ENCODE peak calls at places on chromosome 7, in five cellular contexts. R is AG08395; P is natural killer cell treated with Interleukin-12 subunit alpha and Interleukin-12 subunit beta and Interleukin-15 and Interleukin-18, amount 100 ng/mL, for 72 hours; V is midbrain; Z is osteocyte. H is an unnamed sample.

GRCh38 chr7:1950623-1951523 is 280.8 kb downstream of the ELFN1 start:
- DNase-seq in R (peak), P (no peak), V (no peak), Z (no peak), H (peak)

GRCh38 chr7:610141-610530 is 90.5 kb upstream of the PDGFA start:
- DNase-seq in R (no peak), P (no peak), V (no peak), Z (no peak), H (no peak)

GRCh38 chr7:150799741-150800575 is at the start of gene TMEM176B:
- DNase-seq in R (no peak), P (no peak), V (peak), Z (no peak), H (no peak)

GRCh38 chr7:128443817-128444216 is 11.9 kb upstream of the HILPDA start:
- DNase-seq in R (no peak), P (no peak), V (no peak), Z (no peak), H (no peak)

GRCh38 chr7:91892821-91893340 is 12.4 kb upstream of the MTERF1 start:
- DNase-seq in R (no peak), P (no peak), V (no peak), Z (no peak), H (no peak)

GRCh38 chr7:141158562-141158961 is 84.7 kb downstream of the TMEM178B start:
- DNase-seq in R (peak), P (no peak), V (no peak), Z (no peak), H (no peak)

GRCh38 chr7:92766461-92767003 is 69.8 kb downstream of the CDK6 start:
- DNase-seq in R (no peak), P (no peak), V (no peak), Z (no peak), H (peak)

GRCh38 chr7:84176716-84177115 is 17.9 kb downstream of the SEMA3A start:
- DNase-seq in R (no peak), P (no peak), V (no peak), Z (no peak), H (no peak)

GRCh38 chr7:105691029-105691691 is 109.9 kb upstream of the EFCAB10 start:
- DNase-seq in R (peak), P (peak), V (peak), Z (no peak), H (no peak)

GRCh38 chr7:82172017-82172416 is 271.6 kb downstream of the CACNA2D1 start:
- DNase-seq in R (no peak), P (no peak), V (no peak), Z (no peak), H (no peak)

GRCh38 chr7:82677493-82677892 is 233.9 kb upstream of the CACNA2D1 start:
- DNase-seq in R (no peak), P (peak), V (no peak), Z (no peak), H (peak)

GRCh38 chr7:4738711-4739527 is 36.5 kb upstream of the AP5Z1 start:
- DNase-seq in R (peak), P (no peak), V (peak), Z (no peak), H (no peak)

GRCh38 chr7:21967500-21968099 is 21.9 kb upstream of the CDCA7L start:
- DNase-seq in R (no peak), P (no peak), V (no peak), Z (no peak), H (no peak)

GRCh38 chr7:66452165-66452564 is 176.5 kb upstream of the KCTD7 start:
- DNase-seq in R (peak), P (no peak), V (no peak), Z (no peak), H (no peak)

GRCh38 chr7:107826451-107826850 is 23.4 kb upstream of the SLC26A3 start:
- DNase-seq in R (no peak), P (no peak), V (no peak), Z (no peak), H (no peak)

GRCh38 chr7:18873674-18874341 is 243.6 kb downstream of the TWIST1 start:
- DNase-seq in R (peak), P (no peak), V (no peak), Z (no peak), H (no peak)

GRCh38 chr7:47254081-47255006 is 327.6 kb downstream of the TNS3 start:
- DNase-seq in R (peak), P (peak), V (peak), Z (peak), H (peak)

GRCh38 chr7:74203157-74203556 is 6.6 kb upstream of the LAT2 start:
- DNase-seq in R (peak), P (peak), V (peak), Z (no peak), H (no peak)

GRCh38 chr7:98105942-98106544 is 619 bp upstream of the LMTK2 start:
- DNase-seq in R (no peak), P (no peak), V (no peak), Z (peak), H (peak)

GRCh38 chr7:101094791-101095375 is 9.6 kb downstream of the TRIM56 start:
- DNase-seq in R (peak), P (no peak), V (peak), Z (no peak), H (no peak)

GRCh38 chr7:1056785-1057410 is 12.6 kb downstream of the GPR146 start:
- DNase-seq in R (no peak), P (no peak), V (no peak), Z (no peak), H (no peak)

GRCh38 chr7:105647591-105647990 is 66.3 kb upstream of the EFCAB10 start:
- DNase-seq in R (no peak), P (no peak), V (no peak), Z (no peak), H (no peak)

GRCh38 chr7:35519971-35520809 is 174.7 kb downstream of the HERPUD2 start:
- DNase-seq in R (peak), P (no peak), V (peak), Z (no peak), H (peak)

GRCh38 chr7:128932862-128933821 is 4.6 kb upstream of the IRF5 start:
- DNase-seq in R (no peak), P (no peak), V (peak), Z (no peak), H (no peak)

GRCh38 chr7:112152186-112152585 is 54.0 kb downstream of the DOCK4 start:
- DNase-seq in R (no peak), P (no peak), V (peak), Z (no peak), H (no peak)

GRCh38 chr7:121081327-121081936 is 92.9 kb downstream of the CPED1 start:
- DNase-seq in R (peak), P (no peak), V (peak), Z (no peak), H (peak)

GRCh38 chr7:95246935-95247370 is 77.4 kb downstream of the PON1 start:
- DNase-seq in R (peak), P (peak), V (peak), Z (no peak), H (peak)

GRCh38 chr7:68070992-68071391 is 1074.4 kb downstream of the TYW1 start:
- DNase-seq in R (no peak), P (no peak), V (no peak), Z (no peak), H (no peak)

GRCh38 chr7:155598810-155599210 is 45.7 kb upstream of the RBM33 start:
- DNase-seq in R (peak), P (peak), V (peak), Z (peak), H (peak)

GRCh38 chr7:105304040-105304895 is 84.5 kb downstream of the SRPK2 start:
- DNase-seq in R (peak), P (no peak), V (peak), Z (no peak), H (no peak)

GRCh38 chr7:30877010-30877740 is 34.5 kb upstream of the AQP1 start:
- DNase-seq in R (no peak), P (no peak), V (no peak), Z (no peak), H (no peak)

GRCh38 chr7:132972745-132973144 is 109.1 kb downstream of the CHCHD3 start:
- DNase-seq in R (no peak), P (no peak), V (no peak), Z (no peak), H (no peak)